ENCODE peak calls at places on chromosomes 2 and 18, in six cellular contexts. O is thoracic aorta, G is amniotic stem cell, V is Karpas-422, K is aorta, S is SIG-M5. Z is an unnamed sample.

GRCh38 chr2:134178109-134178877 is 75.6 kb upstream of the MGAT5 start:
- DNase-seq in O (no peak), G (no peak), V (no peak), S (no peak), K (no peak), Z (no peak)

GRCh38 chr2:141666191-141666590 is 464.6 kb downstream of the LRP1B start:
- DNase-seq in G (no peak), O (no peak), K (no peak), V (no peak), S (no peak), Z (no peak)

GRCh38 chr2:60260646-60261296 is 292.7 kb downstream of the BCL11A start:
- DNase-seq in S (no peak), K (no peak), O (no peak), V (no peak), G (no peak), Z (no peak)

GRCh38 chr2:166125557-166125956 is 2.3 kb downstream of the SCN1A start:
- DNase-seq in V (no peak), K (no peak), G (no peak), S (no peak), O (no peak), Z (no peak)

GRCh38 chr2:8575810-8576423 is 105.9 kb upstream of the ID2 start:
- DNase-seq in K (no peak), S (no peak), G (no peak), O (no peak), V (no peak), Z (no peak)

GRCh38 chr2:151771599-151772358 is 37.5 kb upstream of the NEB start:
- DNase-seq in O (no peak), K (no peak), S (no peak), V (peak), G (no peak), Z (no peak)

GRCh38 chr2:19022334-19022733 is 336.1 kb downstream of the OSR1 start:
- DNase-seq in K (no peak), V (no peak), S (no peak), O (no peak), G (no peak), Z (no peak)

GRCh38 chr2:218257390-218257981 is 3.3 kb upstream of the GPBAR1 start:
- DNase-seq in O (no peak), V (peak), K (peak), S (peak), G (no peak), Z (no peak)

GRCh38 chr2:25279091-25279651 is 62.6 kb downstream of the DNMT3A start:
- DNase-seq in S (peak), V (peak), G (no peak), O (no peak), K (peak), Z (no peak)

GRCh38 chr2:171434671-171434980 is 600 bp downstream of the DCAF17 start:
- DNase-seq in O (peak), K (no peak), S (no peak), V (no peak), G (no peak), Z (no peak)

GRCh38 chr2:194252127-194252526 is 1404.9 kb upstream of the SLC39A10 start:
- DNase-seq in S (no peak), O (no peak), K (no peak), V (no peak), G (no peak), Z (no peak)

GRCh38 chr2:238811293-238811692 is 36.6 kb upstream of the TWIST2 start:
- DNase-seq in K (no peak), S (no peak), O (no peak), G (no peak), V (no peak), Z (peak)

GRCh38 chr2:132729572-132729971 is 59.6 kb upstream of the LYPD1 start:
- DNase-seq in K (no peak), G (no peak), S (no peak), V (no peak), O (no peak), Z (no peak)

GRCh38 chr2:45812039-45812500 is 160.6 kb downstream of the PRKCE start:
- DNase-seq in G (no peak), O (no peak), S (no peak), K (no peak), V (peak), Z (peak)

GRCh38 chr2:45793998-45794720 is 142.7 kb downstream of the PRKCE start:
- DNase-seq in S (no peak), K (no peak), G (no peak), V (no peak), O (no peak), Z (no peak)

GRCh38 chr2:205524656-205525055 is 157.6 kb upstream of the NRP2 start:
- DNase-seq in V (no peak), S (no peak), O (no peak), K (no peak), G (no peak), Z (no peak)

GRCh38 chr2:40716879-40717278 is 265.0 kb upstream of the SLC8A1 start:
- DNase-seq in O (no peak), G (peak), V (no peak), K (no peak), S (no peak), Z (peak)

GRCh38 chr2:232436381-232437129 is 19.4 kb upstream of the ALPI start:
- DNase-seq in G (no peak), S (no peak), V (no peak), O (no peak), K (peak), Z (no peak)

GRCh38 chr2:238144262-238144661 is 5.8 kb downstream of the KLHL30 start:
- DNase-seq in G (no peak), S (no peak), K (no peak), O (no peak), V (no peak), Z (no peak)

GRCh38 chr2:195501746-195502145 is 155.3 kb upstream of the SLC39A10 start:
- DNase-seq in K (no peak), V (no peak), G (no peak), O (no peak), S (no peak), Z (no peak)

GRCh38 chr2:112972423-112973086 is 5.3 kb upstream of the IL36G start:
- DNase-seq in S (no peak), V (no peak), O (no peak), K (no peak), G (no peak), Z (no peak)

GRCh38 chr2:96171836-96172235 is 26.6 kb upstream of the DUSP2 start:
- DNase-seq in K (peak), G (no peak), O (no peak), S (no peak), V (no peak), Z (no peak)

GRCh38 chr2:54581326-54582039 is 125.4 kb downstream of the SPTBN1 start:
- DNase-seq in S (no peak), G (no peak), K (no peak), O (no peak), V (peak), Z (no peak)

GRCh38 chr2:130185436-130185835 is 3.4 kb downstream of the MZT2B start:
- DNase-seq in S (no peak), K (no peak), O (no peak), V (no peak), G (no peak), Z (no peak)

GRCh38 chr2:179186126-179186525 is 78.5 kb downstream of the SESTD1 start:
- DNase-seq in K (no peak), O (no peak), V (no peak), S (no peak), G (no peak), Z (peak)

GRCh38 chr2:54428401-54428800 is 27.7 kb upstream of the SPTBN1 start:
- DNase-seq in O (no peak), G (no peak), S (no peak), V (no peak), K (no peak), Z (no peak)

GRCh38 chr2:117786520-117786919 is 28.0 kb upstream of the DDX18 start:
- DNase-seq in G (no peak), K (no peak), V (no peak), O (no peak), S (no peak), Z (no peak)

GRCh38 chr2:69940691-69941090 is 20.7 kb downstream of the ASPRV1 start:
- DNase-seq in S (no peak), V (no peak), G (no peak), O (no peak), K (no peak), Z (no peak)

GRCh38 chr2:185222311-185222710 is 516.3 kb upstream of the FSIP2 start:
- DNase-seq in S (no peak), K (no peak), G (no peak), V (no peak), O (no peak), Z (no peak)

GRCh38 chr2:234550511-234551107 is 53.7 kb upstream of the ARL4C start:
- DNase-seq in V (peak), S (no peak), O (peak), G (peak), K (peak), Z (peak)

GRCh38 chr18:80243204-80243603 is 4.1 kb downstream of the PARD6G start:
- DNase-seq in G (no peak), O (no peak), K (no peak), V (no peak), S (no peak), Z (no peak)

GRCh38 chr2:96197541-96198255 is 10.9 kb downstream of the STARD7 start:
- DNase-seq in G (no peak), K (no peak), O (no peak), V (no peak), S (no peak), Z (peak)

GRCh38 chr2:156237558-156237957 is 95.0 kb downstream of the NR4A2 start:
- DNase-seq in G (no peak), V (no peak), K (no peak), O (no peak), S (no peak), Z (no peak)

GRCh38 chr2:111168528-111168929 is 47.8 kb downstream of the BCL2L11 start:
- DNase-seq in S (no peak), O (no peak), V (peak), G (peak), K (peak), Z (peak)

GRCh38 chr18:9437049-9437448 is 38.3 kb upstream of the RALBP1 start:
- DNase-seq in K (no peak), G (no peak), S (no peak), V (no peak), O (no peak), Z (peak)

Z was measured in HS-5.